ENCODE peak calls at places on chromosomes 12 and 14, in ten cellular contexts. G is heart left ventricle, H is foreskin keratinocyte, T is ovary, X is GM23338, B is lung, D is GM10248, A is neural progenitor cell, E is AG04449, V is cardiac muscle cell. S is an unnamed sample.

GRCh38 chr12:3091030-3091304 is 13.8 kb downstream of the TSPAN9 start:
- DNase-seq in T (no peak), X (no peak), G (no peak), D (no peak), A (no peak), V (no peak), H (no peak), B (no peak), E (no peak), S (no peak)

GRCh38 chr12:34219046-34219770 is 196.9 kb downstream of the ALG10 start:
- DNase-seq in E (no peak), B (no peak), V (no peak), H (no peak), T (no peak), D (no peak), A (no peak), X (peak), G (no peak), S (peak)

GRCh38 chr12:45192041-45192695 is 23.7 kb upstream of the ANO6 start:
- DNase-seq in A (peak), E (peak), X (no peak), G (no peak), V (peak), D (peak), B (no peak), H (no peak), T (no peak), S (peak)

GRCh38 chr14:35687335-35687939 is 121.7 kb downstream of the RALGAPA1 start:
- DNase-seq in T (no peak), A (peak), D (peak), E (no peak), X (peak), V (peak), G (no peak), H (peak), B (no peak), S (peak)

GRCh38 chr14:93536945-93537344 is 106.2 kb downstream of the UNC79 start:
- DNase-seq in T (no peak), X (peak), G (no peak), V (no peak), B (no peak), D (no peak), A (peak), E (no peak), H (no peak), S (no peak)

GRCh38 chr12:50195832-50196231 is 28.7 kb upstream of the CERS5 start:
- DNase-seq in V (no peak), A (no peak), H (no peak), T (no peak), G (no peak), X (no peak), B (no peak), D (no peak), E (no peak), S (no peak)

GRCh38 chr12:1936406-1937320 is 18.2 kb upstream of the CACNA2D4 start:
- DNase-seq in H (no peak), X (no peak), B (peak), G (peak), T (peak), E (peak), A (no peak), V (peak), D (no peak), S (peak)

GRCh38 chr14:103867523-103867953 is 20.2 kb upstream of the PPP1R13B start:
- DNase-seq in B (peak), X (no peak), E (no peak), D (no peak), V (no peak), G (peak), A (no peak), T (no peak), H (peak), S (no peak)

GRCh38 chr12:42790761-42791151 is 201.2 kb upstream of the PRICKLE1 start:
- DNase-seq in X (no peak), D (no peak), B (no peak), G (no peak), A (no peak), V (peak), T (no peak), E (no peak), H (no peak), S (peak)

GRCh38 chr12:71726548-71726947 is 28.1 kb upstream of the RAB21 start:
- DNase-seq in A (no peak), T (no peak), E (no peak), H (no peak), V (no peak), D (no peak), G (no peak), X (no peak), B (no peak), S (no peak)

GRCh38 chr12:71730936-71731335 is 23.7 kb upstream of the RAB21 start:
- DNase-seq in D (no peak), G (no peak), B (no peak), E (no peak), T (no peak), X (no peak), V (peak), H (no peak), A (no peak), S (peak)

GRCh38 chr12:71727958-71728357 is 26.7 kb upstream of the RAB21 start:
- DNase-seq in D (no peak), T (no peak), G (no peak), H (no peak), B (no peak), A (no peak), E (no peak), V (no peak), X (no peak), S (no peak)

GRCh38 chr12:71732357-71732712 is 22.3 kb upstream of the RAB21 start:
- DNase-seq in V (no peak), H (no peak), G (no peak), A (no peak), D (no peak), E (no peak), T (no peak), X (no peak), B (no peak), S (no peak)

DNA sequence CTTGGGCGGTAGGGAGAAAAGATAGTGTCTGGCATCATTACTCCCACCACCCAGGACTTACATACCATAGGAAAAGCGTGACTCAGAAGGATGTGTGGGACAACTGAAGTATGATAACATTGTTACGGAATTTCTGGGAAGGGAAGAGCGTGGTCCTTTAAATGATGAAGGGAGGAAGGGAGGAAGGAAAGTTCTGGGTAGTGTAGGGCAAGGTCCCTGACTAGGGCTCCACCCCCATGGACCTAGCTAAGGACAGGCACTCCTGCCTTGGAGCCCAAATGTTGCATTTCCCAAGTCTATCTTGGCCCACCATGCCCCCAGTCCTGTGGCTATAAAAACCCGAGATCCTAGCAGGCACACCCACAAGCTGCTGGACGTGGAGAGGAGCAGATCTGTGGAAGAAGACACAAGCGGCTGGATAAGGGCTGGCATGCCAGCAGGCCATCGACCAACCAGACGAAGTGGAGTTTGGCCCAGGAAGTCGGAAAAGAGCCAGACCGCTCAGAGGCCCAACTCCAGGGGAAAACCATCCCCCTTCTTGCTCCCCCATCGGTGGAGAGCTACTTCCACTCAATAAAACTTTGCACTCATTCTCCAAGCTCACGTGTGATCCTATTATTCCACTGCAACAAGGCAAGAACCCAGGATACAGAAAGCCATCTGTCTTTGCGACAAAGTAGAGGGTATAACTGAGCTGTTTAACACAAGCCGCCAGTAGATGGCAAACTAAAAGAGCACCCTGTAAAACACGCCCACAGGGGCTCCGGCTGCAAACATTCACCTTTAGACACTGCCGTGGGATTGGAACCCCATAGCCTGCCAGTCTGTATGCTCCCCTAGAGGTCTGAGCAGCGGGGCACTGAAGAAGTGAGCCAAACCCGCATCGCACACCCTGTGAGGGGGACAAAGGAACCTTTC is 23.0 kb upstream of the RAB21 start:
- DNase-seq in H (no peak), T (no peak), A (peak), X (peak), E (peak), D (no peak), G (no peak), V (peak), B (no peak), S (peak)
- TF ChIP-seq CTCF in H (no peak), T (no peak), A (peak), X (peak), E (no peak), D (no peak), G (no peak), V (no peak), B (no peak), S (no peak)

DNA sequence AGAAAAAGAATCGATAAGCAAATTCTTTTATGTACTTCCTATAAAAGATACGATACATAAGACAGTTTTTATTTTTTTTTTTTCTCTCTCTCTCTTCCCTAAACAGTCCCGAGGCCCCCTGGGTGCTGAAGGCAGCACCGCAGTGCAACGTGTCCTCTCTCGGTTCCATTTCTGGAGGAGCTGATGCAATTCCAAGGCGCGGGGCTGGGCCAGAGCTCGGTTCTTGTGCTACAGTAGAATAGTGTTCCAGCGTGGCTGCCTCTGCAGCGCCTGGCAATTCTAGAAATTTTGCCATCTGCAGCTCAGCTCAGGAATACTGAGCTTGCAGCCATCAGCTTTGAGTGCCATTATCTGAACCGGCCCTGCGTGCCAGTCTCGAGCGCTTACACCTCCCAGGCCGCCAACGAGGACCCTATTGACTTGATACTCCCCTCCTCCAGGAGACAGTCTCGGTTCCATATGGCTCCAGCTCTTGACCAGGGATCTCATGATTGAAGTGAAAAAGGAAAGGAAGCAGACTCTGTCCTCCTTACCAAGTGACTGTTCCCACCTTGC is 630 bp downstream of the ALDH1L2 start:
- DNase-seq in H (no peak), A (peak), E (no peak), G (peak), D (no peak), B (peak), X (peak), T (peak), V (peak), S (peak)
- TF ChIP-seq CTCF in H (no peak), A (no peak), E (no peak), G (no peak), D (no peak), B (no peak), X (no peak), T (no peak), V (peak), S (peak)

GRCh38 chr12:52760623-52761022 is 16.5 kb downstream of the KRT76 start:
- DNase-seq in T (no peak), D (no peak), A (no peak), G (no peak), E (no peak), V (no peak), X (no peak), H (no peak), B (no peak), S (no peak)

GRCh38 chr12:52759218-52759617 is 17.9 kb downstream of the KRT76 start:
- DNase-seq in X (no peak), B (no peak), V (no peak), T (no peak), E (no peak), D (no peak), H (no peak), G (no peak), A (no peak), S (no peak)

GRCh38 chr12:52757449-52758176 is 19.5 kb downstream of the KRT76 start:
- DNase-seq in B (no peak), V (no peak), T (no peak), X (no peak), A (no peak), G (no peak), H (no peak), E (no peak), D (no peak), S (no peak)

GRCh38 chr12:52761802-52762201 is 15.3 kb downstream of the KRT76 start:
- DNase-seq in T (no peak), X (no peak), A (no peak), V (no peak), E (no peak), G (no peak), D (no peak), B (no peak), H (no peak), S (no peak)

GRCh38 chr12:52759695-52760094 is 17.4 kb downstream of the KRT76 start:
- DNase-seq in H (no peak), G (no peak), X (peak), D (no peak), T (no peak), V (no peak), E (no peak), B (no peak), A (no peak), S (no peak)
- TF ChIP-seq CTCF in H (no peak), G (no peak), X (no peak), D (no peak), T (no peak), V (no peak), E (no peak), B (no peak), A (no peak), S (no peak)

GRCh38 chr12:130026608-130027176 is 122.9 kb upstream of the TMEM132D start:
- DNase-seq in V (no peak), X (peak), B (no peak), H (no peak), T (no peak), A (peak), E (no peak), D (no peak), G (no peak), S (no peak)
- TF ChIP-seq CTCF in V (peak), X (peak), B (peak), H (peak), T (no peak), A (peak), E (peak), D (peak), G (peak), S (no peak)

DNA sequence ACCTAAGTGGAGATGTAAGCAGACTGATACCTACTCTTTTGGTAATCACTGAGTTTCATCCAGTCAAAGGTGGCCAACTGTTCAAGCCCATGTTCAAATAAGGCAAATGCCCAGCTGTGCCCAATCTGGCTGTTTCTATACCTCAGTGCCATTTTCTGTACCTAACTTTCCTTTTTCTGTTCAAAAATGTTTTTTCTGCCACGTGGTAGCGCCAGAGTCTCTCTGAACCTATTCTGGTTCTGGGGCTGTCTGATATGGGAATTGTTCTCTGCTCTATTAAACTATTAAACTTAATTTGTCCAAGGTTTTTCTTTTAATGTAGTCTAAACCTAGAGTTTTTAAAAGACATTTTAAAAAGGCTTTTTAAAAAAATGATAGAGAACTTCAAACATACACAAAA is 391.2 kb downstream of the NOVA1 start:
- DNase-seq in A (no peak), H (no peak), V (no peak), E (no peak), T (no peak), G (no peak), X (no peak), B (no peak), D (no peak), S (no peak)
- TF ChIP-seq CTCF in A (peak), H (peak), V (no peak), E (no peak), T (no peak), G (no peak), X (no peak), B (no peak), D (no peak), S (peak)

DNA sequence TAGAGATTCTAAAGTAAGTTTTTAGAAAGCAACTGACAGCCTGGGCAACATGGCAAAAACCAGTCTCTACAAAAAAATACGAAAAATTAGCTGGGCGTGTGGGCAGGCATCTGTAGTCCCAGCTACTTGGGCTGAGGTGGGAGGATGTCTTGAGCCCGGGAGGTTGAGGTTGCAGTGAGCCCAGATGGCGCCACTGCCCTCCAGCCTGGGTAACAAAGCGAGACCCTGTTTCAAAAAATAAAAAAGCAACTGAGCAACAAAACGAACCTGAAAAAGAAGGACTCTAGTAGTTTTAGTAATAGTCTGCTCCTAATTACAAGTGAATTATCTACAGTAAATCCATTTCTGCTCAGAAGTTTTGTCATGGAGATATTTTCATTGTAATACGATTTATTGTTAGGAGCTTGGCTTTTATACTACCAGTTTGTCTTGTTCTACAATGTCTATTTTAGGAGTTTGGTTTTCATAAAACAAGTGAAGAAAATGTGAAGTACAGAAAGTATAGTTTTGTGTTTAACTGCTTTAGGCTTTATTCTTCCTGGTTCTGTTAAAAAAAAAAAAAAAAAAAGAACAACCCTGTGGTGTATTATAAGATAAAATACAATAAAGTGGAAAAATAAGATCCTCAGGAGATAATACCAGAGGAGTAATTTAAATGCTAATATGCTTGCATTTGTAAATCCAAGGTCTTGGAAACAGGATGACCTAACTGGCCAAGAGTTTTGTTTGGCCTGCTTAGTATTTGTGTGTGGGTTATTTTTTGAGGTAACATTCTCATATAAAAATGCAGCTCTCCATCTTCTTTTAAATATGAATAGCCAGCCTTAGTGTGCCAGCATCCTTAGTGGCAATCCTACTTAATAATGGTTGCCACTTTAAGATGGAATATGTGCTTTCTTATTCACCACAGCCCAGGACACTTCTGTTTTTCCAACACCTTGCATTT is 2.8 kb downstream of the TMX1 start:
- DNase-seq in T (no peak), X (peak), G (no peak), B (no peak), A (peak), E (no peak), D (no peak), V (no peak), H (no peak), S (no peak)
- TF ChIP-seq CTCF in T (no peak), X (no peak), G (no peak), B (no peak), A (peak), E (no peak), D (peak), V (no peak), H (peak), S (no peak)

GRCh38 chr12:102659200-102659911 is 179.0 kb upstream of the IGF1 start:
- DNase-seq in V (no peak), X (peak), H (no peak), E (no peak), T (no peak), B (no peak), A (no peak), D (no peak), G (no peak), S (no peak)
- TF ChIP-seq CTCF in V (no peak), X (peak), H (no peak), E (no peak), T (no peak), B (no peak), A (peak), D (no peak), G (no peak), S (no peak)

GRCh38 chr14:95533391-95533821 is 1.4 kb upstream of the GLRX5 start:
- DNase-seq in T (no peak), D (no peak), X (peak), B (no peak), A (peak), G (no peak), E (no peak), H (no peak), V (peak), S (peak)

GRCh38 chr14:95536036-95536577 is 1.3 kb downstream of the GLRX5 start:
- DNase-seq in A (peak), E (no peak), X (no peak), G (no peak), V (no peak), D (no peak), T (no peak), H (no peak), B (no peak), S (no peak)

GRCh38 chr14:95535226-95536021 is 574 bp downstream of the GLRX5 start:
- DNase-seq in A (peak), T (no peak), E (no peak), B (no peak), G (peak), H (no peak), D (no peak), X (no peak), V (no peak), S (no peak)

GRCh38 chr14:95533822-95534221 is 1.0 kb upstream of the GLRX5 start:
- DNase-seq in V (peak), H (no peak), T (no peak), E (no peak), G (no peak), X (peak), A (peak), B (no peak), D (no peak), S (no peak)

GRCh38 chr14:95534299-95535225 is at the start of gene GLRX5:
- DNase-seq in V (peak), A (peak), T (peak), X (peak), D (peak), G (peak), H (peak), B (peak), E (peak), S (peak)
- TF ChIP-seq CTCF in V (no peak), A (no peak), T (no peak), X (no peak), D (no peak), G (peak), H (no peak), B (no peak), E (no peak), S (no peak)

S was measured in IMR-90.